ENCODE peak calls at places on chromosomes 16 and 17, in ten cellular contexts. F, G, C, O, S, K, I, U, X and M are unnamed samples.

GRCh38 chr17:17959520-17960361 is 12.5 kb downstream of the TOM1L2 start:
- DNase-seq in F (no peak), G (no peak), C (no peak), O (no peak), S (no peak), K (no peak), I (no peak), U (peak), X (no peak), M (peak)

GRCh38 chr17:4968166-4968915 is 724 bp upstream of the SPAG7 start:
- DNase-seq in F (peak), G (no peak), C (no peak), O (no peak), S (peak), K (no peak), I (no peak), U (no peak), X (peak), M (no peak)

GRCh38 chr16:1929105-1929504 is 10.9 kb upstream of the HS3ST6 start:
- DNase-seq in F (peak), G (no peak), C (no peak), O (no peak), S (peak), K (no peak), I (no peak), U (no peak), X (no peak), M (peak)

GRCh38 chr16:79171504-79172240 is 428.9 kb downstream of the MAF start:
- DNase-seq in F (no peak), G (no peak), C (no peak), O (no peak), S (peak), K (no peak), I (no peak), U (no peak), X (no peak), M (peak)

GRCh38 chr16:46830417-46830901 is 521 bp downstream of the C16orf87 start:
- DNase-seq in F (peak), G (no peak), C (no peak), O (no peak), S (peak), K (peak), I (peak), U (no peak), X (peak), M (no peak)

GRCh38 chr17:38885728-38886642 is 16.1 kb downstream of the LASP1 start:
- DNase-seq in F (no peak), G (no peak), C (no peak), O (no peak), S (no peak), K (no peak), I (no peak), U (no peak), X (no peak), M (no peak)

GRCh38 chr17:32496348-32497078 is 9.7 kb downstream of the CDK5R1 start:
- DNase-seq in F (peak), G (no peak), C (no peak), O (no peak), S (no peak), K (no peak), I (no peak), U (no peak), X (no peak), M (peak)

GRCh38 chr16:19386555-19386954 is 31.1 kb upstream of the TMC5 start:
- DNase-seq in F (no peak), G (no peak), C (no peak), O (no peak), S (no peak), K (no peak), I (no peak), U (no peak), X (no peak), M (no peak)